ENCODE peak calls at places on chromosome 13, in four cellular contexts. Y, J, T and C are unnamed samples.

GRCh38 chr13:109330941-109331340 is 455.4 kb downstream of the IRS2 start:
- DNase-seq in T (no peak), Y (peak), J (no peak), C (no peak)

GRCh38 chr13:95156208-95156607 is 145.0 kb downstream of the ABCC4 start:
- DNase-seq in Y (no peak), J (no peak), T (no peak), C (no peak)

GRCh38 chr13:100301418-100301817 is 212.5 kb downstream of the PCCA start:
- DNase-seq in Y (peak), T (no peak), J (no peak), C (no peak)

GRCh38 chr13:106417467-106418110 is 117.9 kb downstream of the EFNB2 start:
- DNase-seq in T (no peak), J (peak), Y (no peak), C (no peak)

GRCh38 chr13:87274209-87274819 is 396.9 kb upstream of the SLITRK5 start:
- DNase-seq in J (peak), Y (peak), T (peak), C (peak)

GRCh38 chr13:23941216-23941615 is 43.9 kb upstream of the C1QTNF9B start:
- DNase-seq in J (no peak), Y (no peak), T (no peak), C (no peak)

GRCh38 chr13:43544011-43544410 is 242.8 kb downstream of the ENOX1 start:
- DNase-seq in T (no peak), Y (peak), J (no peak), C (peak)

GRCh38 chr13:73704587-73704986 is 429.6 kb downstream of the KLF12 start:
- DNase-seq in J (no peak), Y (no peak), T (no peak), C (peak)

GRCh38 chr13:37618554-37618953 is 20.0 kb upstream of the POSTN start:
- DNase-seq in Y (no peak), J (no peak), T (no peak), C (no peak)

GRCh38 chr13:74026753-74027152 is 107.5 kb downstream of the KLF12 start:
- DNase-seq in Y (peak), T (peak), J (peak), C (peak)

GRCh38 chr13:109348514-109349340 is 437.7 kb downstream of the IRS2 start:
- DNase-seq in T (no peak), J (no peak), Y (peak), C (no peak)

GRCh38 chr13:101204270-101205011 is 211.9 kb downstream of the NALCN start:
- DNase-seq in Y (no peak), J (no peak), T (no peak), C (no peak)

GRCh38 chr13:52738719-52739467 is 727 bp downstream of the CNMD start:
- DNase-seq in Y (no peak), J (peak), T (no peak), C (no peak)

GRCh38 chr13:86020350-86021002 is 221.3 kb upstream of the SLITRK6 start:
- DNase-seq in T (no peak), J (no peak), Y (peak), C (no peak)

GRCh38 chr13:60959427-60959826 is 456.2 kb downstream of the PCDH20 start:
- DNase-seq in T (no peak), J (no peak), Y (no peak), C (no peak)

GRCh38 chr13:29411493-29411892 is 184.0 kb downstream of the SLC7A1 start:
- DNase-seq in J (no peak), Y (no peak), T (no peak), C (no peak)

GRCh38 chr13:48478401-48478800 is 54.5 kb downstream of the RCBTB2 start:
- DNase-seq in Y (no peak), T (no peak), J (no peak), C (no peak)

GRCh38 chr13:59532405-59532804 is 631.3 kb downstream of the DIAPH3 start:
- DNase-seq in Y (peak), J (no peak), T (no peak), C (no peak)

GRCh38 chr13:51772781-51773180 is 31.2 kb downstream of the DHRS12 start:
- DNase-seq in Y (no peak), J (no peak), T (no peak), C (no peak)

GRCh38 chr13:43363156-43363918 is 340.0 kb downstream of the DNAJC15 start:
- DNase-seq in T (no peak), Y (no peak), J (no peak), C (no peak)

GRCh38 chr13:111281751-111282311 is 38.6 kb upstream of the TEX29 start:
- DNase-seq in J (no peak), T (no peak), Y (no peak), C (no peak)

GRCh38 chr13:31038834-31039552 is 106.5 kb downstream of the TEX26 start:
- DNase-seq in T (peak), J (no peak), Y (peak), C (no peak)

GRCh38 chr13:49042476-49042875 is 66.8 kb downstream of the FNDC3A start:
- DNase-seq in T (no peak), Y (no peak), J (no peak), C (no peak)

GRCh38 chr13:36412736-36413135 is 19.6 kb upstream of the CCNA1 start:
- DNase-seq in J (no peak), Y (no peak), T (no peak), C (no peak)

GRCh38 chr13:80342541-80343371 is 1.8 kb upstream of the SPRY2 start:
- DNase-seq in J (peak), Y (peak), T (peak), C (peak)

GRCh38 chr13:110541526-110541920 is 20.0 kb downstream of the RAB20 start:
- DNase-seq in Y (no peak), J (no peak), T (no peak), C (no peak)

GRCh38 chr13:31946091-31946770 is 85.3 kb upstream of the FRY start:
- DNase-seq in J (no peak), T (no peak), Y (no peak), C (no peak)

GRCh38 chr13:80189889-80190597 is 150.9 kb downstream of the SPRY2 start:
- DNase-seq in T (no peak), Y (no peak), J (no peak), C (no peak)

GRCh38 chr13:24165746-24166145 is 5.2 kb downstream of the SPATA13 start:
- DNase-seq in Y (no peak), T (no peak), J (no peak), C (no peak)

GRCh38 chr13:43333176-43333575 is 309.8 kb downstream of the DNAJC15 start:
- DNase-seq in J (no peak), T (no peak), Y (peak), C (no peak)

GRCh38 chr13:30241537-30241936 is 65.8 kb downstream of the KATNAL1 start:
- DNase-seq in T (no peak), J (no peak), Y (no peak), C (no peak)

GRCh38 chr13:71977028-71977427 is 110.0 kb upstream of the DACH1 start:
- DNase-seq in J (no peak), T (no peak), Y (no peak), C (no peak)

GRCh38 chr13:105627270-105627669 is 908.2 kb downstream of the EFNB2 start:
- DNase-seq in J (no peak), Y (no peak), T (no peak), C (no peak)

GRCh38 chr13:99416411-99417121 is 84.7 kb upstream of the TM9SF2 start:
- DNase-seq in J (no peak), Y (no peak), T (no peak), C (no peak)

GRCh38 chr13:63901630-63902029 is 2486.0 kb upstream of the PCDH20 start:
- DNase-seq in J (no peak), Y (no peak), T (no peak), C (no peak)
- TF ChIP-seq CTCF in J (peak), Y (no peak), T (no peak), C (no peak)

GRCh38 chr13:112689498-112690241 is at the start of gene ATP11A:
- DNase-seq in J (peak), Y (peak), T (peak), C (peak)
- TF ChIP-seq CTCF in J (no peak), Y (no peak), T (no peak), C (no peak)

GRCh38 chr13:96963786-96964475 is 30.3 kb downstream of the OXGR1 start:
- DNase-seq in T (no peak), J (no peak), Y (peak), C (no peak)
- TF ChIP-seq CTCF in T (peak), J (no peak), Y (peak), C (no peak)

DNA sequence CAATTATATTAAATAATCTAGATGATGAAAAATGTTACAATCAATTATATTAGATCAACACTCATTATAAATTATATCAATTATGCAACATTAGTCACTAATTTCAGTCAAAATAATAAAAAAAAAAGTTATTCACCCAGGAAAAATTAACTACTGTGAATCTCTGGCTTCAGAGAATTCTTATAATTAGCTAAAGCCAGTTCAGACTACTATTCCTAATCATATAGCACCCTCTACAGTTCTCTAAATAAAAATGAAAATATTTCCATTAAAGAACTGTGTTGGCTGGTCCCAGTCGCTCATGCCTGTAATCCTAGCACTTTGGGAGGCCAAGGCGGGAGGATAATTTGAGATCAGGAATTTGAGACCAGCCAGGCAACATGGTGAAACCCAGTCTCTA is 33.0 kb downstream of the XPO4 start:
- DNase-seq in Y (no peak), J (no peak), T (no peak), C (no peak)
- TF ChIP-seq CTCF in Y (no peak), J (no peak), T (peak), C (no peak)

GRCh38 chr13:77565635-77566034 is 30.1 kb downstream of the SCEL start:
- DNase-seq in J (no peak), T (peak), Y (peak), C (no peak)
- TF ChIP-seq CTCF in J (peak), T (peak), Y (peak), C (no peak)

DNA sequence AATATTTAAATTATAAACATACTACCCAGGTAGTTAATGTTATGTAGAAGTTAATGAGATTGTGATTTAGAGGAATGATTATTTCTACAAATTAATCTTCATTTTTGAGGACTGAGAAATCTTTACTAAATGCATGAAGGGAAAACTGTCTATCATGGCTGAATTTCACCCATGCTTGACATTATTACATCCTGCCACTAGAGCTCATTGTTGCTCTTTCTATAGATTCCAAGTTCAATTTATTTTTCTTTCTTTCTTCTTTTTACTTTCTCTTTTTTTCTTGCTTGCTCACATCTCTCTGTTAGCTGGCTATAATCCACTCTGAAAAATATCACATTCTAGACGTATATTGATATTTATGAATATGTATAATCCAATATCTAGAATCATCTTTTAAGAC is 505.0 kb upstream of the KLHL1 start:
- DNase-seq in T (no peak), Y (no peak), J (no peak), C (no peak)
- TF ChIP-seq CTCF in T (peak), Y (peak), J (peak), C (no peak)

DNA sequence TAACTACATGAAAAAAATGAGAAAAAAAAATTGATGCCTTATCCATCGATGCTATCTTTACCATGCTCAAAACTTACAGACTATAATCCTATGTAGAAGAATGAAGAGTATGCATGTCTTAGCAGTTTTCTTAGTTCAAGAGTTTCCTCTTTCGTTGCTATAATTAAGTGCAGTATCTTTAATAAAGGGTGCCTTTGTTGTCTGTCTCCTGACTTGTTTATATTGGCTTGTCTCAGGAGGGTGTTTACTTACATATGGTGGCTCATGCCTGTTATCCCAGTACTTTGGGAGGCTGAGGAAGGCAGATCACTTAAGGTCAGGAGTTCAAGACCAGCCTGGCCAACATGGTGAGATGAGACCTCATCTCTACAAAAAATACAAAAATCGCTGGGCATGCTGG is 44.3 kb downstream of the MTMR6 start:
- DNase-seq in Y (no peak), T (no peak), J (no peak), C (no peak)
- TF ChIP-seq CTCF in Y (no peak), T (no peak), J (no peak), C (no peak)

GRCh38 chr13:27797228-27797624 is 4.9 kb downstream of the GSX1 start:
- DNase-seq in Y (peak), J (peak), T (no peak), C (peak)
- TF ChIP-seq CTCF in Y (no peak), J (peak), T (no peak), C (no peak)